ENCODE peak calls at places on chromosomes 1 and 21, in four cellular contexts. E is astrocyte, P is NCI-H526, I is kidney. B is an unnamed sample.

GRCh38 chr1:5961601-5962000 is 30.6 kb downstream of the NPHP4 start:
- DNase-seq in E (no peak), P (no peak), I (no peak), B (no peak)

GRCh38 chr1:3671371-3672180 is 19.3 kb downstream of the TP73 start:
- DNase-seq in P (no peak), E (no peak), I (peak; percentile 73), B (no peak)

GRCh38 chr1:117609471-117609911 is 3.6 kb downstream of the TENT5C start:
- DNase-seq in P (no peak), I (no peak), E (no peak), B (no peak)

GRCh38 chr1:20279507-20279906 is 11.2 kb upstream of the VWA5B1 start:
- DNase-seq in E (peak; percentile 83), P (no peak), I (peak; percentile 59), B (no peak)

GRCh38 chr1:13593511-13594131 is 10.0 kb downstream of the PDPN start:
- DNase-seq in E (peak; percentile 96), P (no peak), I (peak; percentile 72), B (no peak)

GRCh38 chr1:192506741-192507155 is 68.8 kb upstream of the RGS1 start:
- DNase-seq in E (peak; percentile 46), I (no peak), P (peak; percentile 33), B (no peak)

GRCh38 chr1:153478692-153479618 is 18.5 kb upstream of the S100A7 start:
- DNase-seq in I (no peak), P (no peak), E (no peak), B (no peak)

GRCh38 chr1:226743259-226743658 is 4.2 kb upstream of the ITPKB start:
- DNase-seq in E (no peak), P (no peak), I (no peak), B (no peak)

GRCh38 chr21:41091561-41091960 is 76.4 kb upstream of the BACE2 start:
- DNase-seq in E (no peak), P (no peak), I (no peak), B (no peak)